ENCODE peak calls at places on chromosomes 2 and 18, in nine cellular contexts. R, U, X, I, L, T, D, E and W are unnamed samples.

GRCh38 chr18:49553003-49553402 is 8.9 kb upstream of the LIPG start:
- DNase-seq in R (no peak), U (no peak), X (no peak), I (no peak), L (no peak), T (no peak), D (no peak), E (no peak), W (no peak)

GRCh38 chr2:74532222-74532621 is 2.5 kb downstream of the HTRA2 start:
- DNase-seq in R (no peak), U (no peak), X (no peak), I (no peak), L (no peak), T (no peak), D (no peak), E (peak), W (no peak)

GRCh38 chr2:191688934-191689695 is 11.2 kb downstream of the NABP1 start:
- DNase-seq in R (no peak), U (peak), X (no peak), I (no peak), L (no peak), T (no peak), D (no peak), E (peak), W (peak)

GRCh38 chr2:73156539-73157124 is 43.9 kb upstream of the RAB11FIP5 start:
- DNase-seq in R (peak), U (peak), X (peak), I (no peak), L (no peak), T (no peak), D (no peak), E (peak), W (peak)

GRCh38 chr2:42045389-42045788 is 2.4 kb upstream of the PKDCC start:
- DNase-seq in R (no peak), U (no peak), X (no peak), I (no peak), L (no peak), T (no peak), D (no peak), E (no peak), W (no peak)

GRCh38 chr2:156320491-156320896 is 12.0 kb downstream of the NR4A2 start:
- DNase-seq in R (peak), U (no peak), X (peak), I (no peak), L (no peak), T (no peak), D (no peak), E (peak), W (no peak)

GRCh38 chr2:7867858-7868257 is 814.0 kb upstream of the ID2 start:
- DNase-seq in R (no peak), U (no peak), X (no peak), I (no peak), L (no peak), T (no peak), D (no peak), E (no peak), W (no peak)

GRCh38 chr2:110115291-110116032 is at the start of gene MALL:
- DNase-seq in R (peak), U (no peak), X (peak), I (no peak), L (no peak), T (no peak), D (no peak), E (peak), W (no peak)

GRCh38 chr2:187478719-187479118 is 30.7 kb upstream of the CALCRL start:
- DNase-seq in R (no peak), U (no peak), X (no peak), I (no peak), L (no peak), T (no peak), D (no peak), E (no peak), W (no peak)

GRCh38 chr2:158797963-158798700 is 3.0 kb downstream of the DAPL1 start:
- DNase-seq in R (no peak), U (peak), X (no peak), I (no peak), L (no peak), T (no peak), D (no peak), E (no peak), W (peak)

GRCh38 chr2:147538088-147538487 is 306.7 kb upstream of the ACVR2A start:
- DNase-seq in R (no peak), U (peak), X (no peak), I (no peak), L (no peak), T (no peak), D (no peak), E (peak), W (peak)

GRCh38 chr2:105388971-105389381 is 9.9 kb downstream of the FHL2 start:
- DNase-seq in R (no peak), U (peak), X (no peak), I (no peak), L (no peak), T (no peak), D (peak), E (peak), W (peak)

GRCh38 chr2:46770622-46771021 is 145.0 kb downstream of the MCFD2 start:
- DNase-seq in R (no peak), U (peak), X (no peak), I (no peak), L (no peak), T (no peak), D (peak), E (peak), W (peak)